ENCODE peak calls at places on chromosomes 13 and 19, in nine cellular contexts. X is HTR-8/SVneo, U is HEK293T, P is NCI-H526, E is fibroblast of lung, A is tibial artery, G is occipital lobe, I is Caco-2, W is AG04450. V is an unnamed sample.

GRCh38 chr13:38350114-38350617 is 515 bp downstream of the UFM1 start:
- DNase-seq in P (peak; percentile 80), A (peak; percentile 71), X (no peak), E (peak; percentile 68), U (peak; percentile 23), W (no peak), I (peak; percentile 84), G (peak; percentile 35), V (peak; percentile 5)

GRCh38 chr13:111387026-111387871 is 66.8 kb downstream of the TEX29 start:
- DNase-seq in X (no peak), P (peak; percentile 17), W (no peak), U (no peak), A (peak; percentile 2), G (no peak), I (no peak), E (no peak), V (no peak)

GRCh38 chr13:102402292-102402691 is 444 bp upstream of the FGF14 start:
- DNase-seq in I (no peak), X (no peak), E (peak; percentile 48), A (peak; percentile 23), G (peak; percentile 64), P (no peak), U (no peak), W (no peak), V (no peak)

GRCh38 chr13:29227560-29227959 is 367.9 kb downstream of the SLC7A1 start:
- DNase-seq in P (no peak), A (no peak), U (no peak), E (no peak), X (no peak), G (no peak), I (no peak), W (no peak), V (no peak)

GRCh38 chr19:52692431-52693008 is 42.3 kb downstream of the ZNF611 start:
- DNase-seq in U (no peak), G (no peak), X (no peak), I (no peak), W (no peak), P (no peak), E (no peak), A (no peak), V (no peak)

GRCh38 chr13:44404261-44405139 is 30.9 kb downstream of the SERP2 start:
- DNase-seq in G (no peak), I (peak; percentile 78), W (no peak), A (no peak), P (peak; percentile 87), U (no peak), E (no peak), X (no peak), V (no peak)

GRCh38 chr19:58091251-58091995 is 6.6 kb downstream of the ZSCAN18 start:
- DNase-seq in U (no peak), I (no peak), X (no peak), P (no peak), A (no peak), G (no peak), E (no peak), W (no peak), V (no peak)

GRCh38 chr19:31418055-31418454 is 68.8 kb upstream of the TSHZ3 start:
- DNase-seq in I (no peak), E (no peak), X (no peak), A (no peak), W (no peak), G (no peak), U (no peak), P (no peak), V (no peak)

GRCh38 chr13:69319659-69320058 is 788.0 kb upstream of the ATXN8OS start:
- DNase-seq in E (peak; percentile 25), G (no peak), U (no peak), X (no peak), A (no peak), W (no peak), P (no peak), I (no peak), V (no peak)

GRCh38 chr19:14786421-14786851 is 8.1 kb upstream of the ADGRE2 start:
- DNase-seq in E (no peak), W (no peak), A (no peak), U (peak; percentile 73), X (no peak), I (peak; percentile 3), P (peak; percentile 18), G (no peak), V (no peak)

GRCh38 chr13:98837896-98838295 is 85.4 kb upstream of the SLC15A1 start:
- DNase-seq in I (no peak), A (no peak), U (no peak), E (no peak), W (no peak), G (no peak), X (no peak), P (no peak), V (no peak)

GRCh38 chr19:43774103-43774939 is 6.5 kb downstream of the KCNN4 start:
- DNase-seq in A (no peak), E (peak; percentile 72), I (no peak), P (no peak), G (peak; percentile 51), U (peak; percentile 79), W (no peak), X (no peak), V (no peak)

GRCh38 chr19:50821622-50822021 is 2.0 kb downstream of the KLK1 start:
- DNase-seq in G (no peak), U (no peak), A (no peak), W (no peak), P (no peak), I (no peak), X (no peak), E (no peak), V (no peak)

GRCh38 chr19:51029718-51030117 is 3.3 kb upstream of the KLK11 start:
- DNase-seq in U (no peak), W (no peak), G (no peak), X (no peak), E (no peak), P (no peak), A (no peak), I (no peak), V (no peak)

GRCh38 chr13:99237981-99238662 is 20.1 kb downstream of the GPR18 start:
- DNase-seq in W (no peak), A (no peak), P (no peak), E (no peak), U (no peak), I (no peak), G (no peak), X (no peak), V (no peak)

GRCh38 chr13:56755181-56755580 is 385.5 kb upstream of the PRR20A start:
- DNase-seq in P (no peak), I (peak; percentile 15), E (no peak), G (no peak), A (no peak), U (peak; percentile 9), W (no peak), X (no peak), V (peak; percentile 41)

GRCh38 chr13:46181799-46182490 is at the start of gene LCP1:
- DNase-seq in U (no peak), E (no peak), A (no peak), W (no peak), X (no peak), I (peak; percentile 30), P (no peak), G (no peak), V (no peak)

GRCh38 chr19:46080561-46080960 is 39.8 kb upstream of the IGFL4 start:
- DNase-seq in E (peak; percentile 100), I (no peak), P (no peak), A (no peak), W (peak; percentile 63), X (peak; percentile 49), U (no peak), G (peak; percentile 36), V (no peak)

GRCh38 chr19:54262066-54262465 is 5.0 kb upstream of the LILRB5 start:
- DNase-seq in W (no peak), A (no peak), G (no peak), E (no peak), I (no peak), X (no peak), U (no peak), P (no peak), V (no peak)

GRCh38 chr19:31658993-31659896 is 310.0 kb upstream of the TSHZ3 start:
- DNase-seq in P (no peak), I (no peak), E (no peak), X (no peak), U (no peak), W (no peak), A (no peak), G (no peak), V (no peak)

GRCh38 chr13:67223742-67224141 is 6.4 kb downstream of the PCDH9 start:
- DNase-seq in A (no peak), X (no peak), E (peak; percentile 23), I (no peak), W (no peak), P (no peak), U (no peak), G (no peak), V (no peak)

GRCh38 chr19:33553530-33554310 is 32.1 kb upstream of the PEPD start:
- DNase-seq in G (no peak), E (no peak), P (no peak), I (no peak), W (no peak), U (no peak), X (no peak), A (no peak), V (no peak)

GRCh38 chr13:30829788-30830637 is 76.1 kb upstream of the MEDAG start:
- DNase-seq in E (peak; percentile 61), I (no peak), W (no peak), X (no peak), U (no peak), P (no peak), A (no peak), G (no peak), V (no peak)

GRCh38 chr13:33252103-33252502 is 33.5 kb downstream of the STARD13 start:
- DNase-seq in A (no peak), G (no peak), P (no peak), E (no peak), U (no peak), I (no peak), W (no peak), X (no peak), V (no peak)

GRCh38 chr13:73215807-73216206 is 157.0 kb downstream of the KLF5 start:
- DNase-seq in X (no peak), A (no peak), G (no peak), P (no peak), E (peak; percentile 91), I (no peak), U (no peak), W (no peak), V (no peak)

GRCh38 chr19:27744926-27745844 is 1467.8 kb downstream of the UQCRFS1 start:
- DNase-seq in P (no peak), A (peak; percentile 5), E (peak; percentile 61), W (no peak), X (no peak), U (no peak), G (no peak), I (no peak), V (no peak)

GRCh38 chr13:71712988-71713653 is 153.9 kb downstream of the DACH1 start:
- DNase-seq in X (no peak), E (peak; percentile 1), W (no peak), P (peak; percentile 7), A (no peak), G (no peak), I (peak; percentile 19), U (peak; percentile 83), V (peak; percentile 25)

GRCh38 chr19:35344511-35345031 is 3.1 kb upstream of the FFAR1 start:
- DNase-seq in I (no peak), G (no peak), W (no peak), E (no peak), P (no peak), X (no peak), U (no peak), A (no peak), V (no peak)

GRCh38 chr19:16896913-16897571 is 8.2 kb downstream of the F2RL3 start:
- DNase-seq in P (peak; percentile 31), U (peak; percentile 99), W (peak; percentile 87), X (peak; percentile 96), I (peak; percentile 56), A (peak; percentile 96), E (peak; percentile 91), G (peak; percentile 65), V (no peak)

GRCh38 chr13:94419304-94419943 is 60.1 kb downstream of the DCT start:
- DNase-seq in U (no peak), I (no peak), W (peak; percentile 15), E (peak; percentile 75), X (no peak), A (no peak), P (no peak), G (no peak), V (no peak)

GRCh38 chr19:16445238-16446107 is 26.3 kb downstream of the EPS15L1 start:
- DNase-seq in U (no peak), X (no peak), I (peak; percentile 22), G (no peak), P (peak; percentile 83), E (peak; percentile 61), A (no peak), W (no peak), V (no peak)

V was measured in glomerular endothelial cell.